ENCODE peak calls at places on chromosome 4, in six cellular contexts. S, I, Y, E, V and P are unnamed samples.

GRCh38 chr4:2942532-2943363 is 20.5 kb downstream of the NOP14 start:
- DNase-seq in S (peak; percentile 77), I (peak; percentile 80), Y (no peak), E (no peak), V (peak; percentile 20), P (no peak)

GRCh38 chr4:137749466-137749865 is 217.2 kb upstream of the PCDH18 start:
- DNase-seq in S (no peak), I (no peak), Y (no peak), E (peak; percentile 58), V (no peak), P (no peak)

GRCh38 chr4:76689079-76689817 is 208.7 kb downstream of the SOWAHB start:
- DNase-seq in S (no peak), I (peak; percentile 53), Y (peak; percentile 78), E (peak; percentile 28), V (peak; percentile 30), P (no peak)

GRCh38 chr4:101155368-101155767 is 192.0 kb downstream of the PPP3CA start:
- DNase-seq in S (no peak), I (no peak), Y (no peak), E (peak; percentile 75), V (no peak), P (no peak)

GRCh38 chr4:121951570-121952110 is at the start of gene TRPC3:
- DNase-seq in S (peak; percentile 77), I (peak; percentile 24), Y (peak; percentile 72), E (peak; percentile 25), V (peak; percentile 17), P (peak; percentile 49)

GRCh38 chr4:158172196-158172557 is 648 bp downstream of the GASK1B start:
- DNase-seq in S (no peak), I (no peak), Y (no peak), E (peak; percentile 63), V (no peak), P (no peak)

GRCh38 chr4:125891597-125892258 is 577.0 kb downstream of the FAT4 start:
- DNase-seq in S (no peak), I (no peak), Y (no peak), E (peak; percentile 98), V (no peak), P (no peak)

GRCh38 chr4:140774956-140775355 is 18.8 kb upstream of the TBC1D9 start:
- DNase-seq in S (no peak), I (no peak), Y (no peak), E (no peak), V (no peak), P (no peak)

GRCh38 chr4:117085185-117085701 is at the start of gene TRAM1L1:
- DNase-seq in S (peak; percentile 78), I (peak; percentile 64), Y (peak; percentile 86), E (peak; percentile 63), V (peak; percentile 37), P (no peak)

GRCh38 chr4:171582961-171583581 is 230.1 kb upstream of the GALNTL6 start:
- DNase-seq in S (no peak), I (no peak), Y (no peak), E (no peak), V (no peak), P (no peak)

GRCh38 chr4:6938758-6939201 is 29.2 kb downstream of the TBC1D14 start:
- DNase-seq in S (no peak), I (no peak), Y (no peak), E (no peak), V (no peak), P (no peak)

GRCh38 chr4:150302553-150302952 is 224.3 kb downstream of the DCLK2 start:
- DNase-seq in S (no peak), I (no peak), Y (no peak), E (peak; percentile 98), V (no peak), P (no peak)

GRCh38 chr4:189341881-189342280 is 598.8 kb upstream of the FRG1 start:
- DNase-seq in S (no peak), I (no peak), Y (no peak), E (no peak), V (no peak), P (no peak)

GRCh38 chr4:55553442-55553841 is 6.7 kb upstream of the CLOCK start:
- DNase-seq in S (no peak), I (peak; percentile 26), Y (peak; percentile 48), E (no peak), V (peak; percentile 72), P (peak; percentile 66)

GRCh38 chr4:14529653-14530052 is 472.6 kb upstream of the CPEB2 start:
- DNase-seq in S (no peak), I (no peak), Y (peak; percentile 44), E (no peak), V (no peak), P (no peak)

GRCh38 chr4:169109276-169109675 is 99.2 kb upstream of the CBR4 start:
- DNase-seq in S (no peak), I (no peak), Y (no peak), E (no peak), V (no peak), P (no peak)

GRCh38 chr4:165723051-165723805 is 149.8 kb upstream of the TLL1 start:
- DNase-seq in S (no peak), I (no peak), Y (no peak), E (no peak), V (no peak), P (no peak)

GRCh38 chr4:2248821-2249261 is 6.9 kb upstream of the HAUS3 start:
- DNase-seq in S (peak; percentile 77), I (no peak), Y (no peak), E (no peak), V (no peak), P (no peak)

DNA sequence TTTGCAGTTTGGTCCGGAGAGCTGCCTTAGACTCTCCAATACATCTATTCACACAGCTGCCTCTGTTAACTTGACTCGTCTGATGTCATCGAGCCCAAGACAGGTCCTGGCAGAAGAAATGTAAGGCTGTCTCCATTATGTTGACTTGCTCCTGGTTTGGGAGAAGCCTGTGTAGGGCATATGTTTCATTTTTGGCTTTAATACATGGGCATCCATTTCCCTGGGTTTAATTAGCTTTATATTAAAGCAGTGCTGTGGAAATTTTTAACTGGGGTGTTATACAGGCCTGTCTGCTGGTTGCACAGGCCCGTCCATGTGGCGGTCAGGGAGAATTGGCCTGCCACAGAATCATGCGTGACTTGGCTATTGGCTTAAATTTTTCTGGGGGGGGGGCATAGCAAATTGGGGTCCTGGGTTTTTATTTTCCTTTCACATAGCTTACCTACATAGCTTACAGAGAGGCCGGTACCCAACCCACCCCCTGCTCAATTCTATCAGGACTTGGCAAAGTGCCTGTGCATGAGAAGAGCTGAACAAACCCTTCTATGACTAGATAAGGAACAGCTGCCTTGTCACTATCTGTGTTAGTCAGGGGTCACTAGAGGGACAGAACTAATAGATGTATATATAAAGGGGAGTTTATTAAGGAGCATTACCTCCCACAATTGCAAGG is 123.5 kb upstream of the WDR1 start:
- DNase-seq in S (no peak), I (no peak), Y (no peak), E (no peak), V (no peak), P (no peak)
- H3K4me1 ChIP-seq in S (no peaks in the 10 kb centered on the region), I (no peaks in the 10 kb centered on the region), Y (no peaks in the 10 kb centered on the region), E (no peaks in the 10 kb centered on the region), V (no peaks in the 10 kb centered on the region), P (no peaks in the 10 kb centered on the region)

GRCh38 chr4:517061-517805 is 18.2 kb downstream of the PIGG start:
- DNase-seq in S (no peak), I (no peak), Y (no peak), E (no peak), V (no peak), P (no peak)

GRCh38 chr4:518569-519083 is 19.6 kb downstream of the PIGG start:
- DNase-seq in S (no peak), I (no peak), Y (peak; percentile 56), E (no peak), V (no peak), P (no peak)

GRCh38 chr4:517806-518070 is 18.7 kb downstream of the PIGG start:
- DNase-seq in S (no peak), I (no peak), Y (no peak), E (no peak), V (no peak), P (no peak)

GRCh38 chr4:513327-513726 is 14.3 kb downstream of the PIGG start:
- DNase-seq in S (no peak), I (no peak), Y (no peak), E (no peak), V (no peak), P (no peak)

DNA sequence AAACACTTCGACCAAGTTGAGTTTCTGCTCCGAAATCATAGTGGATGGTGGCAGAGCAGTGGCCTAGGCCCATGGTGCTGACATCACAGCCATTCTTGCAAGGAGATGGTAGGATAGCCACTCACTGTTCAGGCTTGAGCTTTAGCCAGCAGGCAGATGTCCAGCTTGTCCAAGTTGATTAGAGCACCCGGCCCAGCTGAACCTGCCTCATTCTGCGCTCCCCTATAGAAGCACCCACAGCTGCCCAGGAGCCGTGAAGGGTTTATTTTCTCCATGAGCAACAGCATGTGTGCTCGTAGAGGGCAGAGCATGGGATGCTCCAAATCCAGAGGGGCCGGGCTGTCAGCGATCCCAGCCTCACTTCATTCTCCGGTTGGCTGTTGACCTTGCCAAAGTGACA is 16.2 kb downstream of the PIGG start:
- DNase-seq in S (no peak), I (no peak), Y (no peak), E (no peak), V (no peak), P (no peak)
- TF ChIP-seq POLR2A in S (no peak), I (no peak), Y (no peak), E (no peak), V (no peak), P (no peak)

GRCh38 chr4:38188631-38189101 is 228.5 kb downstream of the PTTG2 start:
- DNase-seq in S (no peak), I (no peak), Y (no peak), E (no peak), V (no peak), P (peak; percentile 89)
- H3K27me3 ChIP-seq in S (no peaks in the 10 kb centered on the region), I (no peaks in the 10 kb centered on the region), Y (no peaks in the 10 kb centered on the region), E (no peaks in the 10 kb centered on the region), V (no peaks in the 10 kb centered on the region), P (no peaks in the 10 kb centered on the region)

GRCh38 chr4:99054428-99054994 is 34.1 kb downstream of the ADH5 start:
- DNase-seq in S (no peak), I (no peak), Y (no peak), E (no peak), V (no peak), P (no peak)
- H3K4me1 ChIP-seq in S (peaks cover 4% of the 10 kb centered on the region), I (no peaks in the 10 kb centered on the region), Y (no peaks in the 10 kb centered on the region), E (peaks cover 5% of the 10 kb centered on the region), V (no peaks in the 10 kb centered on the region), P (no peaks in the 10 kb centered on the region)

DNA sequence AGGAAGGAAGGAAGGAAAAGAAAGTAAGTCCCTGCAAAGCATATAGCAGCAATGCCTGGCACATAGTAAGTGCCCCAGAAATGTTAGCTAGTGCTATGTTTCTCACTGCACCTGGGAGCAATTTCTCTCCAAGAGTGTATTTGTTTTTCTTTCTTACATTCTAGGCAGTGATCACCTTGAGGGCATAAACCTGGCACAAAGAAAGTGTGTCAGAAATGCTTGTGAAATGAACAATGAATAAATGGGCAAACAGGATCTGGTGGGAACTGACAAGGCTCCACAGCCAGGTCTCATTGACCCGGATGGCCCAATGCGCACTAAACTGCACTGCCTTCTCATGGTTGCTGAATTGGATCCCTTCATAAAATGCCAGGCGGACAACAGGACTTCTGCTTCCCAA is 316.4 kb downstream of the LDB2 start:
- DNase-seq in S (no peak), I (no peak), Y (no peak), E (no peak), V (no peak), P (no peak)
- TF ChIP-seq POLR2A in S (no peak), I (no peak), Y (no peak), E (no peak), V (no peak), P (no peak)

GRCh38 chr4:8141935-8142334 is 16.7 kb downstream of the ABLIM2 start:
- DNase-seq in S (no peak), I (no peak), Y (no peak), E (no peak), V (no peak), P (no peak)
- H3K27me3 ChIP-seq in S (peaks cover 20% of the 10 kb centered on the region), I (no peaks in the 10 kb centered on the region), Y (no peaks in the 10 kb centered on the region), E (peaks cover 58% of the 10 kb centered on the region), V (no peaks in the 10 kb centered on the region), P (no peaks in the 10 kb centered on the region)

GRCh38 chr4:10093801-10094552 is 22.6 kb downstream of the WDR1 start:
- DNase-seq in S (no peak), I (peak; percentile 75), Y (no peak), E (peak; percentile 89), V (no peak), P (no peak)
- H3K4me1 ChIP-seq in S (peaks cover 76% of the 10 kb centered on the region), I (peaks cover 52% of the 10 kb centered on the region), Y (peaks cover 14% of the 10 kb centered on the region), E (peaks cover 57% of the 10 kb centered on the region), V (peaks cover 28% of the 10 kb centered on the region), P (peaks cover 9% of the 10 kb centered on the region)